ENCODE peak calls at places on chromosome 18, in four cellular contexts. F is fibroblast of lung, E is Caco-2, P is A673. Z is an unnamed sample.
A peak's percentile ranks its signal among the peaks of the same experiment; 100 is the strongest.

GRCh38 chr18:56869189-56869777 is 218.1 kb downstream of the WDR7 start:
- DNase-seq in E (no peak), F (peak; percentile 50), P (peak; percentile 70), Z (peak; percentile 80)

GRCh38 chr18:74430811-74431571 is 26.1 kb downstream of the DIPK1C start:
- DNase-seq in F (no peak), P (peak; percentile 36), E (no peak), Z (no peak)

GRCh38 chr18:50013363-50014138 is 181.4 kb downstream of the MYO5B start:
- DNase-seq in E (no peak), F (peak; percentile 22), P (no peak), Z (no peak)

GRCh38 chr18:27704721-27705361 is 472.1 kb downstream of the CDH2 start:
- DNase-seq in F (no peak), P (peak; percentile 23), E (no peak), Z (no peak)

GRCh38 chr18:23664674-23665073 is 2.0 kb upstream of the ANKRD29 start:
- DNase-seq in F (no peak), E (no peak), P (no peak), Z (no peak)

GRCh38 chr18:23887035-23887434 is 127.5 kb upstream of the TTC39C start:
- DNase-seq in E (no peak), P (no peak), F (no peak), Z (no peak)

GRCh38 chr18:59748628-59749360 is 51.6 kb upstream of the CCBE1 start:
- DNase-seq in E (no peak), P (no peak), F (peak; percentile 97), Z (peak; percentile 76)

GRCh38 chr18:80191264-80191663 is 56.0 kb downstream of the PARD6G start:
- DNase-seq in F (no peak), E (no peak), P (no peak), Z (no peak)

GRCh38 chr18:7023581-7023980 is 94.0 kb downstream of the LAMA1 start:
- DNase-seq in F (no peak), P (no peak), E (no peak), Z (no peak)

GRCh38 chr18:37385846-37386435 is 179.7 kb downstream of the CELF4 start:
- DNase-seq in F (peak; percentile 13), E (no peak), P (peak; percentile 34), Z (peak; percentile 64)

GRCh38 chr18:79917351-79918088 is 33.9 kb downstream of the SLC66A2 start:
- DNase-seq in P (no peak), F (no peak), E (no peak), Z (no peak)

GRCh38 chr18:59951591-59951990 is 51.8 kb downstream of the PMAIP1 start:
- DNase-seq in P (no peak), E (no peak), F (peak; percentile 49), Z (no peak)

GRCh38 chr18:26471027-26471426 is 77.3 kb downstream of the KCTD1 start:
- DNase-seq in F (peak; percentile 77), P (no peak), E (peak; percentile 44), Z (peak; percentile 66)

GRCh38 chr18:22405142-22405541 is 12.6 kb downstream of the CTAGE1 start:
- DNase-seq in F (no peak), P (no peak), E (no peak), Z (no peak)

GRCh38 chr18:68177807-68178702 is 536.9 kb downstream of the TMX3 start:
- DNase-seq in F (peak; percentile 99), P (peak; percentile 29), E (no peak), Z (peak; percentile 94)

GRCh38 chr18:71673498-71673897 is 870.6 kb downstream of the CBLN2 start:
- DNase-seq in E (no peak), F (peak; percentile 6), P (no peak), Z (no peak)

GRCh38 chr18:55470826-55471225 is 117.2 kb downstream of the TCF4 start:
- DNase-seq in F (no peak), P (no peak), E (no peak), Z (no peak)

GRCh38 chr18:79786304-79786703 is 11.4 kb upstream of the KCNG2 start:
- DNase-seq in P (no peak), F (no peak), E (no peak), Z (no peak)

GRCh38 chr18:35572644-35573043 is 8.9 kb upstream of the GALNT1 start:
- DNase-seq in F (peak; percentile 29), E (no peak), P (no peak), Z (no peak)

GRCh38 chr18:78129260-78129659 is 850.4 kb upstream of the SALL3 start:
- DNase-seq in P (no peak), F (no peak), E (no peak), Z (no peak)

GRCh38 chr18:61595615-61596014 is 262.4 kb downstream of the CDH20 start:
- DNase-seq in E (no peak), P (no peak), F (peak; percentile 80), Z (no peak)

GRCh38 chr18:48222118-48222517 is 187.1 kb downstream of the ZBTB7C start:
- DNase-seq in F (peak; percentile 52), P (peak; percentile 29), E (no peak), Z (peak; percentile 80)

GRCh38 chr18:21242141-21243040 is at the start of gene GREB1L:
- DNase-seq in E (peak; percentile 82), F (peak; percentile 69), P (peak; percentile 51), Z (peak; percentile 47)

GRCh38 chr18:25399554-25399953 is 47.6 kb upstream of the ZNF521 start:
- DNase-seq in F (peak; percentile 54), E (no peak), P (no peak), Z (no peak)

GRCh38 chr18:48825101-48825745 is 125.5 kb downstream of the SMAD7 start:
- DNase-seq in F (peak; percentile 68), P (no peak), E (no peak), Z (peak; percentile 82)

GRCh38 chr18:7879717-7880116 is 312.6 kb downstream of the PTPRM start:
- DNase-seq in P (no peak), F (no peak), E (no peak), Z (no peak)

GRCh38 chr18:80241919-80242777 is 5.2 kb downstream of the PARD6G start:
- DNase-seq in P (no peak), E (no peak), F (no peak), Z (no peak)

GRCh38 chr18:55465313-55465712 is 122.7 kb downstream of the TCF4 start:
- DNase-seq in F (no peak), P (no peak), E (no peak), Z (no peak)

GRCh38 chr18:37565985-37566478 is 434 bp upstream of the CELF4 start:
- DNase-seq in F (peak; percentile 23), E (no peak), P (peak; percentile 27), Z (peak; percentile 61)

GRCh38 chr18:23574611-23575308 is 11.5 kb downstream of the NPC1 start:
- DNase-seq in F (no peak), P (peak; percentile 29), E (no peak), Z (no peak)

GRCh38 chr18:76519156-76519549 is 24.1 kb upstream of the ZNF516 start:
- DNase-seq in E (no peak), P (no peak), F (peak; percentile 22), Z (peak; percentile 32)
- H3K4me3 ChIP-seq in E (no peak overlapping the region), P (no peak overlapping the region), F (peak overlapping the region; percentile 35), Z (no peak overlapping the region)

DNA sequence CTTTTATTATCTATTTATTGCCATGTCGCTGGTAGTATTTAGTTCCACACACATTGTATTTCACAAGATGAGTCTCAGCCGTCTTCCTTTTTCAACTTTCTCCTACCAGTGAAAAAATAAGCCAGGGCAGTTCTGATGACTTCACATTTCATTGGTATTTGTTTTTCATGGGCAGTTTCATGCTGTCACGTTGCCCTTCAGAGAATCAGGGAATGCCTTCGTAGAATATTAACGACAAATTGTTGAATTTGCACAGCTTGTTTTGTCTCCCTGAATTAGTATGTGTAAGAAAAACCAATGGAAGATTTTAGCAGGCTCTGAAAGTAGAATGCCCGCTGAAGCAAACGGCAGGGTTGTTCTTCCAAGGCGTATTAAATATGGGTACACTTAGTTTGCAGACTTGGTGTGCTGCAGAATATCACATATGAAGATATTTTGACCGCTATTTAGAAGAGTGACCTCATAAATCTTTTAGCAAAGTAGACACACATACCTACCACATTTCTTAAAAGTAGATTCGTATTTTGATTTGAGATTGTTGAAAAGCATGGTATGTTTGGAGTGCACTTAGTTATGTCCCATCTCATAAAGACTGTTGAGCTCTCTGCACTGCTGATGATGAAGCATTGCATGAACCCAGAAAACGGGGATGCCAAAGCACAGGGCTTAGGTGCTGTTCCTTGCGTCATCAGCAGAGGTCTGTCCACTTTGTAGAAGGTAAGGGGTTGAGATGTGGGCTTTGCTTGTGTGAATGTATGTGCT is 2.9 kb downstream of the NEDD4L start:
- DNase-seq in F (no peak), E (no peak), P (no peak), Z (no peak)
- TF ChIP-seq CTCF in F (no peak), E (no peak), P (no peak), Z (no peak)

GRCh38 chr18:54030434-54030833 is 194.0 kb downstream of the MBD2 start:
- DNase-seq in P (no peak), E (no peak), F (no peak), Z (no peak)
- H3K4me3 ChIP-seq in P (no peak overlapping the region), E (no peak overlapping the region), F (no peak overlapping the region), Z (no peak overlapping the region)

GRCh38 chr18:5884375-5884774 is 10.9 kb downstream of the TMEM200C start:
- DNase-seq in E (no peak), F (no peak), P (no peak), Z (no peak)

GRCh38 chr18:5885337-5885736 is 10.0 kb downstream of the TMEM200C start:
- DNase-seq in E (no peak), P (no peak), F (no peak), Z (no peak)

GRCh38 chr18:5874336-5874735 is 21.0 kb downstream of the TMEM200C start:
- DNase-seq in F (no peak), P (no peak), E (no peak), Z (no peak)

DNA sequence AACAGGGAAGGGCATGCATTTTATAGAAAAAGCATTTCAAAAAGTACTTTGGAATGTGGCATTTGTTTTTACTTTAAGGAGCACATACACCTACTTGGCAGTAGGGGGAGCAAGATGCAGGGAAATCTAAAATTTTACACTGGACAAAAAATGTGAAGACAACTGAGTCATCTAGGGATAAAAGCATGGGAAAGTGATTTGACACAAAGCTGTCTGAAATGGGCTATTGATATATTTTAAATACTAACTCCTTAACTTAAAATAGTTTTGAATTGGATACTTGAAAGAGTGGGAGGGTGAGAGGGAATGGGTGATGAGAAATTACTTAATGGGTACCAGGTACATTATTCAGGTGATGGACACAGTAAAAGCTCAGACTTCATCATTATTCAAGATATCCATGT is 15.8 kb downstream of the TMEM200C start:
- DNase-seq in F (peak; percentile 44), E (no peak), P (peak; percentile 24), Z (peak; percentile 60)
- TF ChIP-seq CTCF in F (peak; percentile 87), E (peak; percentile 72), P (peak; percentile 72), Z (peak; percentile 89)

DNA sequence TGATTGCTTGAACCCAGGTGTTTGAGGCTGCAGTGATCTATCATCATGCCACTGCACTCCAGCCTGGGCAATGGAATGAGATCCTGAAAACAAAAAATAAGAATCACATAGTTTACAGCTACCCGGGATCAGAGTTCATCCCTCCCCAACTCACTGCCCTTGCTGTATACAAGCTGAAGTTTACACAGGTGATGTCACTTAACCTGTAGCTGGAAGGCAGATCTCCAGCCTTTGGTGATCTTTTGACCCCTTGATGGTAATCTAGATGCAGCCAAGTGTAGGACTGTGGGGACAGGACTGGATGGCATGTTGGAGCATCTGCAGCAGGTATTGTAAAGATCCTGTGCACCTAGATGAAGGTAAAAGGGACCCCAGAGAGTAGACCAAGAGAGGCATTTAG is 66.7 kb upstream of the SLC14A2 start:
- DNase-seq in E (peak; percentile 54), P (no peak), F (no peak), Z (no peak)
- H3K4me3 ChIP-seq in E (no peak overlapping the region), P (no peak overlapping the region), F (no peak overlapping the region), Z (no peak overlapping the region)

GRCh38 chr18:65436430-65436829 is 314.4 kb upstream of the CDH7 start:
- DNase-seq in E (no peak), F (no peak), P (no peak), Z (no peak)

GRCh38 chr18:65435529-65435928 is 315.3 kb upstream of the CDH7 start:
- DNase-seq in E (no peak), P (no peak), F (no peak), Z (no peak)

GRCh38 chr18:65439184-65439583 is 311.6 kb upstream of the CDH7 start:
- DNase-seq in F (no peak), E (no peak), P (peak; percentile 80), Z (no peak)
- TF ChIP-seq CTCF in F (no peak), E (no peak), P (peak; percentile 64), Z (no peak)

Z was measured in fibroblast of pulmonary artery.